ENCODE peak calls at places on chromosomes 11 and 22, in five cellular contexts. One of them, this sample, is unnamed.

GRCh38 chr11:82895437-82896091 is 4.7 kb downstream of the PRCP start:
- DNase-seq in esophagus squamous epithelium: no peak
- DNase-seq in mucosa of descending colon: no peak
- DNase-seq in anterior cingulate cortex: no peak
- DNase-seq in stimulated activated CD4-positive, alpha-beta T cell treated with anti-CD3 and anti-CD28 coated beads, Interleukin-4, amount 100 ng/mL, for 1 hour: no peak
- DNase-seq in this sample: no peak

GRCh38 chr22:45842141-45842831 is 134.7 kb downstream of the WNT7B start:
- DNase-seq in anterior cingulate cortex: no peak
- DNase-seq in stimulated activated CD4-positive, alpha-beta T cell treated with anti-CD3 and anti-CD28 coated beads, Interleukin-4, amount 100 ng/mL, for 1 hour: no peak
- DNase-seq in esophagus squamous epithelium: no peak
- DNase-seq in mucosa of descending colon: no peak
- DNase-seq in this sample: no peak

GRCh38 chr22:17774206-17774927 is at the start of gene BID:
- DNase-seq in mucosa of descending colon: peak
- DNase-seq in esophagus squamous epithelium: no peak
- DNase-seq in stimulated activated CD4-positive, alpha-beta T cell treated with anti-CD3 and anti-CD28 coated beads, Interleukin-4, amount 100 ng/mL, for 1 hour: peak
- DNase-seq in anterior cingulate cortex: no peak
- DNase-seq in this sample: peak

GRCh38 chr11:2447253-2447950 is 2.6 kb downstream of the KCNQ1 start:
- DNase-seq in mucosa of descending colon: peak
- DNase-seq in esophagus squamous epithelium: no peak
- DNase-seq in stimulated activated CD4-positive, alpha-beta T cell treated with anti-CD3 and anti-CD28 coated beads, Interleukin-4, amount 100 ng/mL, for 1 hour: no peak
- DNase-seq in anterior cingulate cortex: no peak
- DNase-seq in this sample: peak

GRCh38 chr22:38313384-38313955 is 3.8 kb downstream of the CSNK1E start:
- DNase-seq in esophagus squamous epithelium: no peak
- DNase-seq in anterior cingulate cortex: peak
- DNase-seq in mucosa of descending colon: peak
- DNase-seq in stimulated activated CD4-positive, alpha-beta T cell treated with anti-CD3 and anti-CD28 coated beads, Interleukin-4, amount 100 ng/mL, for 1 hour: no peak
- DNase-seq in this sample: peak

GRCh38 chr22:39306456-39307361 is 12.7 kb downstream of the RPL3 start:
- DNase-seq in stimulated activated CD4-positive, alpha-beta T cell treated with anti-CD3 and anti-CD28 coated beads, Interleukin-4, amount 100 ng/mL, for 1 hour: peak
- DNase-seq in mucosa of descending colon: no peak
- DNase-seq in anterior cingulate cortex: no peak
- DNase-seq in esophagus squamous epithelium: no peak
- DNase-seq in this sample: peak

GRCh38 chr11:104637652-104638170 is 260.5 kb downstream of the CASP12 start:
- DNase-seq in mucosa of descending colon: no peak
- DNase-seq in esophagus squamous epithelium: no peak
- DNase-seq in anterior cingulate cortex: no peak
- DNase-seq in stimulated activated CD4-positive, alpha-beta T cell treated with anti-CD3 and anti-CD28 coated beads, Interleukin-4, amount 100 ng/mL, for 1 hour: no peak
- DNase-seq in this sample: no peak

GRCh38 chr11:130166457-130166784 is 6.8 kb downstream of the ST14 start:
- DNase-seq in anterior cingulate cortex: no peak
- DNase-seq in stimulated activated CD4-positive, alpha-beta T cell treated with anti-CD3 and anti-CD28 coated beads, Interleukin-4, amount 100 ng/mL, for 1 hour: no peak
- DNase-seq in esophagus squamous epithelium: no peak
- DNase-seq in mucosa of descending colon: no peak
- DNase-seq in this sample: no peak

GRCh38 chr11:2996976-2997375 is 4.8 kb upstream of the NAP1L4 start:
- DNase-seq in stimulated activated CD4-positive, alpha-beta T cell treated with anti-CD3 and anti-CD28 coated beads, Interleukin-4, amount 100 ng/mL, for 1 hour: no peak
- DNase-seq in mucosa of descending colon: no peak
- DNase-seq in anterior cingulate cortex: no peak
- DNase-seq in esophagus squamous epithelium: no peak
- DNase-seq in this sample: no peak

GRCh38 chr22:46539169-46539568 is 1.7 kb upstream of the CELSR1 start:
- DNase-seq in mucosa of descending colon: no peak
- DNase-seq in esophagus squamous epithelium: no peak
- DNase-seq in stimulated activated CD4-positive, alpha-beta T cell treated with anti-CD3 and anti-CD28 coated beads, Interleukin-4, amount 100 ng/mL, for 1 hour: no peak
- DNase-seq in anterior cingulate cortex: no peak
- DNase-seq in this sample: no peak

GRCh38 chr22:44580176-44580575 is 82.1 kb upstream of the RTL6 start:
- DNase-seq in stimulated activated CD4-positive, alpha-beta T cell treated with anti-CD3 and anti-CD28 coated beads, Interleukin-4, amount 100 ng/mL, for 1 hour: no peak
- DNase-seq in anterior cingulate cortex: no peak
- DNase-seq in esophagus squamous epithelium: no peak
- DNase-seq in mucosa of descending colon: peak
- DNase-seq in this sample: no peak

This sample was measured in activated CD4-positive, alpha-beta T cell treated with anti-CD3 and anti-CD28 coated beads for 36 hours.